ENCODE peak calls at places on chromosomes 7 and 10, in ten cellular contexts. A is H1, E is foreskin fibroblast, D is fibroblast of lung, I is hepatocyte, M is GM12878, O is K562, F is NB4, Y is HFF-Myc, C is PC-3. G is an unnamed sample.

GRCh38 chr7:106064836-106065559 is 47.1 kb downstream of the SYPL1 start:
- DNase-seq in A (no peak), E (peak; percentile 94), D (peak; percentile 96), I (peak; percentile 87), M (no peak), O (peak; percentile 44), F (peak; percentile 47), Y (peak; percentile 87), C (peak; percentile 99), G (no peak)

GRCh38 chr10:18140149-18140956 is at the start of gene CACNB2:
- DNase-seq in A (no peak), E (peak; percentile 38), D (peak; percentile 69), I (peak; percentile 70), M (no peak), O (no peak), F (no peak), Y (no peak), C (peak; percentile 10), G (no peak)

GRCh38 chr10:46547881-46548780 is 8.3 kb downstream of the GPRIN2 start:
- DNase-seq in A (no peak), E (no peak), D (no peak), I (no peak), M (no peak), O (no peak), F (no peak), Y (no peak), C (peak; percentile 24), G (no peak)

GRCh38 chr7:974172-974571 is 1.2 kb downstream of the COX19 start:
- DNase-seq in A (no peak), E (no peak), D (no peak), I (no peak), M (no peak), O (no peak), F (peak; percentile 55), Y (no peak), C (no peak), G (no peak)

GRCh38 chr7:79734158-79734557 is 280.7 kb upstream of the MAGI2 start:
- DNase-seq in A (no peak), E (no peak), D (no peak), I (no peak), M (no peak), O (no peak), F (no peak), Y (no peak), C (no peak), G (no peak)

GRCh38 chr7:34612671-34613070 is 45.3 kb upstream of the NPSR1 start:
- DNase-seq in A (no peak), E (no peak), D (no peak), I (peak; percentile 18), M (no peak), O (no peak), F (no peak), Y (no peak), C (no peak), G (no peak)

GRCh38 chr7:1096156-1097119 is 8.5 kb downstream of the GPER1 start:
- DNase-seq in A (no peak), E (no peak), D (no peak), I (peak; percentile 40), M (no peak), O (peak; percentile 28), F (no peak), Y (no peak), C (no peak), G (no peak)

GRCh38 chr10:96638696-96639095 is 51.9 kb upstream of the TM9SF3 start:
- DNase-seq in A (no peak), E (no peak), D (no peak), I (no peak), M (no peak), O (no peak), F (no peak), Y (no peak), C (peak; percentile 47), G (no peak)

GRCh38 chr7:95669513-95669912 is 73.2 kb upstream of the PDK4 start:
- DNase-seq in A (no peak), E (no peak), D (no peak), I (no peak), M (no peak), O (no peak), F (no peak), Y (no peak), C (no peak), G (no peak)

GRCh38 chr7:112996472-112996871 is 90.2 kb downstream of the GPR85 start:
- DNase-seq in A (no peak), E (no peak), D (no peak), I (no peak), M (no peak), O (no peak), F (no peak), Y (no peak), C (no peak), G (no peak)

GRCh38 chr10:13719411-13719810 is 132.6 kb downstream of the PRPF18 start:
- DNase-seq in A (no peak), E (no peak), D (peak; percentile 58), I (no peak), M (no peak), O (no peak), F (no peak), Y (no peak), C (no peak), G (no peak)

GRCh38 chr7:151157645-151158329 is 9.7 kb downstream of the GBX1 start:
- DNase-seq in A (no peak), E (no peak), D (no peak), I (no peak), M (no peak), O (no peak), F (no peak), Y (no peak), C (peak; percentile 82), G (no peak)

DNA sequence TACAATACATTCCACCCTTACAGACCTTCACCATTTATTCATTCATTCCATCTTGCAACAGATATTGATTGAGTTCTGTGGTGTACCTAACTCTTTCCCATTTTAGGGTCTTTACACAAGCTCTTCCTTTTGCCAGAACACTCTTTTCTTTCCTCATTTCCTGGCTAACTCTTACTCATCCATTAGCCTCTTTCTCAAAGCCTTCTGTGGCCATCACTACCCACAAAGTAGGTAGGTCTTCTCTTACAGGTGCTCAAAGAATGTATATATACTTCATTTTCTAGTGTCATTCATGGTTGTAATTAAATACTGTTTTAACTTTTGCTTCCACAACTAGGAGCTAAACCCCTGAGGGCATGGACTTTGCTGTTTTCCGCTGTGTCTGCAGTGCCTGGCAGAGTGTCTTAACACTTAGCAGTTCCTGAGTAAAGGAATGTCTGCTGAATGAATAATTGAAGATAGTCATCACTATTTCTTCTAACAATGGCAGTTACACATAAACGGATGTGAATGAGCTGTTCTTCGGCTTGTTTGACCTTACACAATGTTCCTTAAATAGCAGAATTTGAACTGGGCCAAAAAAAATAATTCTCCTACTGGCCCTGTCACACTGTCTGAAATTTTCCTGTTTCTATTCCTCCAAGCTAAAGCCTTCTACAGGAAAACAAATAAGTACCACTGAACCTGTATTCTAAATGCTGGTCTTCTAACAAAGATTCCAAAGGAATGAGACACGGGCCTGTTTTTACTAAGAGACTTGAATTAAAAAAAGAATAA is 15.1 kb downstream of the BCAP29 start:
- DNase-seq in A (no peak), E (peak; percentile 91), D (peak; percentile 83), I (no peak), M (no peak), O (no peak), F (no peak), Y (peak; percentile 26), C (peak; percentile 91), G (no peak)
- H3K4me3 ChIP-seq in A (no peak overlapping the region), E (no peak overlapping the region), D (no peak overlapping the region), I (no peak overlapping the region), M (no peak overlapping the region), O (no peak overlapping the region), F (no peak overlapping the region), Y (no peak overlapping the region), C (no peak overlapping the region), G (no peak overlapping the region)

DNA sequence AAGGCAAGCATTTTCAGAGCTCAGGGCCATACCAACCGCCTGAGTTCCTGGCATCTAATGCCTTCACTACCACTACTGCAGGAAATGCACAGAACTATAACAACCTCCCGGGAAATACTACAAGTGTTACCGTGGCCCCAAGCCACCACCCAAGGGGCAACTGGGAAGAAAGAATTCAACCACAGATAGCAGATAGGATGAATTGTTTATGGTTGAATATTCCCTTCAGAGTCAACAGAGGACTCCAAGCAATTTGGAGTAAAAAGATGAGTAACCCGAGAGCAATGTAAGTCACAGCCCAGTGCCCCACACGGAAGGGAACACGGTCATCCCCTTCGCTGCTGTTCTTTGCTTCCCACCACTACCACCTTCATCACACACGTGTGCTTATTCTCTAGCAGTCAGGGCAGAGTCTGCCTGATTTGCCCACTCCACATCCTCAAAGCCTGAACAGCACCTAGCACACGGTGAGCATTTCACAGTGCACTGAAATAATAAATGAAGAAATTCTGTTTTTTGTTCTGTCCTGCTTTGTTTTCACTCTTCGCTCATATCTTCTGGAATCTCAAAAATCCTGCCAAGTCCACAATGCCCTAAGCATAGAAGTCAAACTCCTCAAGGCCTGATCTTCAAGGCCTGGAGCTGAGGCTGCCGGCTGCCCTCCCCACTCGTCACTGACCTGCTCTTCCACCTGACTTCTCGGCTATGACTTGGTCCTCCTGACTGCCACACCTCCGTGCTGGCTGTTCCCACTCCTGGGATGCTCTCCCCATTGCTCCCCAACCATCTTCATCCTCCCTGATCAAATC is 221.1 kb downstream of the KCNMA1 start:
- DNase-seq in A (no peak), E (peak; percentile 85), D (peak; percentile 74), I (no peak), M (no peak), O (no peak), F (no peak), Y (peak; percentile 55), C (peak; percentile 100), G (peak; percentile 35)
- H3K4me3 ChIP-seq in A (no peak overlapping the region), E (no peak overlapping the region), D (no peak overlapping the region), I (no peak overlapping the region), M (no peak overlapping the region), O (no peak overlapping the region), F (no peak overlapping the region), Y (no peak overlapping the region), C (peak overlapping the region; percentile 3), G (no peak overlapping the region)

GRCh38 chr10:127976701-127977367 is 69.9 kb downstream of the PTPRE start:
- DNase-seq in A (no peak), E (no peak), D (no peak), I (no peak), M (no peak), O (no peak), F (no peak), Y (no peak), C (no peak), G (no peak)
- H3K4me3 ChIP-seq in A (no peak overlapping the region), E (no peak overlapping the region), D (no peak overlapping the region), I (no peak overlapping the region), M (no peak overlapping the region), O (no peak overlapping the region), F (no peak overlapping the region), Y (no peak overlapping the region), C (no peak overlapping the region), G (no peak overlapping the region)

GRCh38 chr7:24442170-24442777 is 131.0 kb upstream of the PALS2 start:
- DNase-seq in A (no peak), E (no peak), D (no peak), I (no peak), M (no peak), O (no peak), F (no peak), Y (no peak), C (no peak), G (no peak)
- H3K4me3 ChIP-seq in A (no peak overlapping the region), E (no peak overlapping the region), D (no peak overlapping the region), I (no peak overlapping the region), M (no peak overlapping the region), O (no peak overlapping the region), F (no peak overlapping the region), Y (no peak overlapping the region), C (no peak overlapping the region), G (no peak overlapping the region)